ENCODE peak calls at places on chromosomes 13 and 19, in nine cellular contexts. J, K, R, Z, C, M, H, Q and P are unnamed samples.

GRCh38 chr19:16457195-16457953 is 14.4 kb downstream of the EPS15L1 start:
- DNase-seq in J (no peak), K (peak; percentile 49), R (no peak), Z (peak; percentile 38), C (peak; percentile 63), M (no peak), H (peak; percentile 98), Q (peak; percentile 66), P (no peak)

GRCh38 chr13:72726721-72727416 is 560 bp downstream of the MZT1 start:
- DNase-seq in J (peak; percentile 34), K (peak; percentile 50), R (no peak), Z (peak; percentile 21), C (no peak), M (peak; percentile 72), H (no peak), Q (no peak), P (no peak)

GRCh38 chr19:12969292-12969988 is at the start of gene DAND5:
- DNase-seq in J (no peak), K (peak; percentile 54), R (no peak), Z (peak; percentile 63), C (no peak), M (no peak), H (no peak), Q (peak; percentile 62), P (no peak)

GRCh38 chr13:102777716-102778115 is 4.1 kb upstream of the TEX30 start:
- DNase-seq in J (no peak), K (no peak), R (no peak), Z (no peak), C (no peak), M (no peak), H (no peak), Q (no peak), P (no peak)

GRCh38 chr19:19531951-19532805 is 3.5 kb downstream of the YJEFN3 start:
- DNase-seq in J (peak; percentile 91), K (peak; percentile 35), R (peak; percentile 69), Z (peak; percentile 74), C (peak; percentile 34), M (no peak), H (peak; percentile 35), Q (no peak), P (no peak)

GRCh38 chr13:85772379-85772778 is 26.8 kb downstream of the SLITRK6 start:
- DNase-seq in J (no peak), K (no peak), R (no peak), Z (no peak), C (peak; percentile 59), M (no peak), H (no peak), Q (no peak), P (no peak)

GRCh38 chr13:44759222-44759721 is 183.1 kb upstream of the TSC22D1 start:
- DNase-seq in J (no peak), K (no peak), R (no peak), Z (no peak), C (no peak), M (no peak), H (no peak), Q (no peak), P (no peak)

GRCh38 chr13:22883961-22884360 is 296.8 kb upstream of the SGCG start:
- DNase-seq in J (no peak), K (no peak), R (no peak), Z (no peak), C (no peak), M (no peak), H (peak; percentile 66), Q (no peak), P (no peak)

GRCh38 chr13:83216521-83217245 is 665.6 kb downstream of the SLITRK1 start:
- DNase-seq in J (no peak), K (no peak), R (no peak), Z (no peak), C (no peak), M (no peak), H (no peak), Q (no peak), P (no peak)

GRCh38 chr13:41458939-41459753 is 1.8 kb downstream of the RGCC start:
- DNase-seq in J (peak; percentile 48), K (no peak), R (no peak), Z (peak; percentile 45), C (peak; percentile 4), M (no peak), H (no peak), Q (no peak), P (no peak)

GRCh38 chr13:38494445-38494844 is 144.8 kb downstream of the UFM1 start:
- DNase-seq in J (no peak), K (no peak), R (no peak), Z (no peak), C (no peak), M (no peak), H (no peak), Q (no peak), P (no peak)

GRCh38 chr19:46529622-46530451 is 34.2 kb upstream of the PNMA8B start:
- DNase-seq in J (peak; percentile 77), K (peak; percentile 65), R (peak; percentile 13), Z (peak; percentile 69), C (peak; percentile 44), M (peak; percentile 72), H (peak; percentile 74), Q (peak; percentile 10), P (peak; percentile 30)

GRCh38 chr19:39308531-39309304 is 11.9 kb downstream of the LRFN1 start:
- DNase-seq in J (no peak), K (no peak), R (no peak), Z (no peak), C (no peak), M (no peak), H (no peak), Q (no peak), P (no peak)

GRCh38 chr13:35470671-35471465 is 5.6 kb downstream of the MAB21L1 start:
- DNase-seq in J (no peak), K (no peak), R (no peak), Z (peak; percentile 29), C (no peak), M (no peak), H (no peak), Q (no peak), P (peak; percentile 45)

GRCh38 chr19:29379257-29379986 is 146.4 kb upstream of the VSTM2B start:
- DNase-seq in J (no peak), K (no peak), R (no peak), Z (no peak), C (no peak), M (peak; percentile 55), H (no peak), Q (no peak), P (no peak)

GRCh38 chr13:61162636-61163035 is 253.0 kb downstream of the PCDH20 start:
- DNase-seq in J (no peak), K (no peak), R (no peak), Z (no peak), C (no peak), M (no peak), H (no peak), Q (no peak), P (no peak)

GRCh38 chr19:33245948-33246728 is 20.5 kb upstream of the SLC7A10 start:
- DNase-seq in J (no peak), K (peak; percentile 3), R (no peak), Z (no peak), C (no peak), M (no peak), H (no peak), Q (no peak), P (no peak)

GRCh38 chr19:51480590-51480989 is 2.3 kb downstream of the CEACAM18 start:
- DNase-seq in J (no peak), K (no peak), R (no peak), Z (no peak), C (peak; percentile 1), M (no peak), H (peak; percentile 42), Q (no peak), P (no peak)

GRCh38 chr13:45101327-45102018 is 18.8 kb upstream of the GTF2F2 start:
- DNase-seq in J (no peak), K (no peak), R (no peak), Z (no peak), C (no peak), M (no peak), H (no peak), Q (no peak), P (no peak)

GRCh38 chr13:97194473-97194872 is 27.7 kb upstream of the MBNL2 start:
- DNase-seq in J (no peak), K (no peak), R (no peak), Z (no peak), C (peak; percentile 99), M (no peak), H (peak; percentile 18), Q (no peak), P (peak; percentile 8)

GRCh38 chr19:27972291-27973040 is 1240.5 kb downstream of the UQCRFS1 start:
- DNase-seq in J (no peak), K (no peak), R (no peak), Z (no peak), C (peak; percentile 87), M (no peak), H (peak; percentile 90), Q (no peak), P (no peak)

GRCh38 chr13:102548811-102549210 is 48.0 kb upstream of the TPP2 start:
- DNase-seq in J (no peak), K (no peak), R (no peak), Z (no peak), C (no peak), M (no peak), H (no peak), Q (no peak), P (no peak)

GRCh38 chr13:47934371-47934770 is 66.7 kb downstream of the SUCLA2 start:
- DNase-seq in J (no peak), K (no peak), R (no peak), Z (no peak), C (no peak), M (no peak), H (no peak), Q (no peak), P (no peak)

GRCh38 chr19:6417713-6418561 is 6.7 kb downstream of the KHSRP start:
- DNase-seq in J (no peak), K (no peak), R (no peak), Z (no peak), C (peak; percentile 35), M (no peak), H (peak; percentile 13), Q (no peak), P (no peak)

GRCh38 chr13:49530452-49530851 is 34.7 kb downstream of the PHF11 start:
- DNase-seq in J (no peak), K (no peak), R (no peak), Z (no peak), C (no peak), M (no peak), H (no peak), Q (no peak), P (no peak)

GRCh38 chr19:39350156-39350555 is 7.9 kb downstream of the SAMD4B start:
- DNase-seq in J (no peak), K (no peak), R (no peak), Z (no peak), C (no peak), M (no peak), H (no peak), Q (no peak), P (no peak)

GRCh38 chr13:32414580-32414979 is 13.3 kb downstream of the N4BP2L1 start:
- DNase-seq in J (no peak), K (no peak), R (no peak), Z (no peak), C (no peak), M (no peak), H (no peak), Q (no peak), P (no peak)

GRCh38 chr19:44611812-44612295 is 1.5 kb upstream of the IGSF23 start:
- DNase-seq in J (no peak), K (no peak), R (no peak), Z (no peak), C (no peak), M (no peak), H (no peak), Q (no peak), P (no peak)

GRCh38 chr19:18425515-18426415 is 6.6 kb downstream of the SSBP4 start:
- DNase-seq in J (no peak), K (peak; percentile 29), R (peak; percentile 35), Z (peak; percentile 78), C (peak; percentile 76), M (no peak), H (no peak), Q (no peak), P (peak; percentile 44)

GRCh38 chr19:41994521-41994971 is 516 bp upstream of the ATP1A3 start:
- DNase-seq in J (no peak), K (no peak), R (no peak), Z (no peak), C (no peak), M (no peak), H (no peak), Q (no peak), P (no peak)

GRCh38 chr13:44197791-44198770 is 175.5 kb upstream of the SERP2 start:
- DNase-seq in J (no peak), K (no peak), R (no peak), Z (no peak), C (peak; percentile 40), M (no peak), H (no peak), Q (no peak), P (no peak)